ENCODE peak calls at places on chromosome 7, in ten cellular contexts. E is ascending aorta; X is aorta; M is foreskin keratinocyte; L is H9; R is left ventricle myocardium inferior; W is dorsolateral prefrontal cortex; A is effector memory CD4-positive, alpha-beta T cell; Q is Panc1; U is neuronal stem cell. N is an unnamed sample.
A peak's percentile ranks its signal among the peaks of the same experiment; 100 is the strongest.

GRCh38 chr7:149254181-149254858 is 7.7 kb upstream of the ZNF783 start:
- DNase-seq in E (no peak), X (no peak), M (no peak), L (no peak), R (no peak), W (no peak), A (no peak), Q (no peak), U (no peak), N (no peak)

GRCh38 chr7:112290065-112290464 is 83.6 kb downstream of the ZNF277 start:
- DNase-seq in E (no peak), X (no peak), M (peak; percentile 47), L (no peak), R (no peak), W (no peak), A (no peak), Q (no peak), U (no peak), N (no peak)

GRCh38 chr7:132742152-132742551 is 165.9 kb upstream of the PLXNA4 start:
- DNase-seq in E (no peak), X (no peak), M (peak; percentile 4), L (no peak), R (no peak), W (no peak), A (no peak), Q (no peak), U (no peak), N (no peak)

GRCh38 chr7:157828881-157829280 is 492.1 kb downstream of the DNAJB6 start:
- DNase-seq in E (no peak), X (peak; percentile 24), M (no peak), L (no peak), R (no peak), W (no peak), A (no peak), Q (no peak), U (no peak), N (no peak)

GRCh38 chr7:43018446-43018845 is 86.3 kb downstream of the MRPL32 start:
- DNase-seq in E (no peak), X (no peak), M (peak; percentile 92), L (no peak), R (no peak), W (no peak), A (no peak), Q (no peak), U (no peak), N (no peak)

GRCh38 chr7:30656611-30657010 is 25.6 kb downstream of the CRHR2 start:
- DNase-seq in E (no peak), X (no peak), M (no peak), L (no peak), R (no peak), W (no peak), A (no peak), Q (no peak), U (no peak), N (no peak)

GRCh38 chr7:24123061-24123460 is 160.9 kb upstream of the NPY start:
- DNase-seq in E (no peak), X (no peak), M (no peak), L (no peak), R (no peak), W (no peak), A (no peak), Q (no peak), U (no peak), N (no peak)

GRCh38 chr7:130913721-130914588 is 179.9 kb upstream of the KLF14 start:
- DNase-seq in E (no peak), X (no peak), M (no peak), L (no peak), R (no peak), W (no peak), A (no peak), Q (peak; percentile 90), U (no peak), N (no peak)

GRCh38 chr7:20165146-20165510 is 52.1 kb downstream of the MACC1 start:
- DNase-seq in E (no peak), X (no peak), M (no peak), L (no peak), R (no peak), W (no peak), A (no peak), Q (no peak), U (no peak), N (no peak)

GRCh38 chr7:33722383-33723096 is 182.8 kb upstream of the BMPER start:
- DNase-seq in E (no peak), X (peak; percentile 58), M (peak; percentile 77), L (peak; percentile 43), R (no peak), W (no peak), A (no peak), Q (no peak), U (no peak), N (no peak)

GRCh38 chr7:43535810-43536585 is 46.9 kb upstream of the STK17A start:
- DNase-seq in E (no peak), X (no peak), M (peak; percentile 87), L (no peak), R (no peak), W (no peak), A (no peak), Q (no peak), U (no peak), N (no peak)

DNA sequence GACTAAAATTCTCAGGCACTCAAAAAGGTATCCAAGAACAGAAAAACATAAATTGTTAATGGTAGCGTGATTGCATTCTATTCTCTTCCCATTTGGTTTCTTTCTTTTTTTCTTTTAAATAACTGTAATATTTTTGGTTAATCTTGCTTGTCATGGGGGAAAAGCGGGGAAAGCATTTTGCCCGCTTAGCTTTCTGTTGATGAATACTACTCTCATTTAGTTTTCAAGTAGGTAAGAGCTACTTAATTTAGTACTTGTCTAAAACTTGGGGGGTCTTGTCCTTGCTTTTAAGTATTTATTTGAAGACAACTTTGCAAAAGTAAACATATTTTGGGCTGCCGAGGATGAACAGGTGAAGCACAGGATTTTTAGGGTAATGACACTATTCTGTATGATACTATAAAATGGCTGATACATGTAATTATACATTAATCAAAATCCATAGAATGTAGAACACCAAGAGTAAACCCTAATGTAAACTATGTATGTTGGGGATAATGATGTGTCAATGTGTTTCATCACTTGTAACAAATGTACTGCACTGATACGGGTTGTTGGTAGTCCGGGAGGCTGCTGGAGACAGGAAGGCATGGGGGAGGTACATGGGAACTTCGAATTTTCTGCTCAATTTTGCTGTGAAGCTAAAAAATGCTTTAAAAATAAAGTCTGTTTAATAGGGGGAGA is 1.7 kb downstream of the TES start:
- DNase-seq in E (no peak), X (no peak), M (no peak), L (no peak), R (no peak), W (no peak), A (no peak), Q (no peak), U (no peak), N (no peak)
- H3K27ac ChIP-seq in E (peak overlapping the region; percentile 99), X (peak overlapping the region; percentile 78), M (peak overlapping the region; percentile 74), L (no peak overlapping the region), R (peak overlapping the region; percentile 94), W (no peak overlapping the region), A (peak overlapping the region; percentile 87), Q (peak overlapping the region; percentile 90), U (no peak overlapping the region), N (peak overlapping the region; percentile 93)

DNA sequence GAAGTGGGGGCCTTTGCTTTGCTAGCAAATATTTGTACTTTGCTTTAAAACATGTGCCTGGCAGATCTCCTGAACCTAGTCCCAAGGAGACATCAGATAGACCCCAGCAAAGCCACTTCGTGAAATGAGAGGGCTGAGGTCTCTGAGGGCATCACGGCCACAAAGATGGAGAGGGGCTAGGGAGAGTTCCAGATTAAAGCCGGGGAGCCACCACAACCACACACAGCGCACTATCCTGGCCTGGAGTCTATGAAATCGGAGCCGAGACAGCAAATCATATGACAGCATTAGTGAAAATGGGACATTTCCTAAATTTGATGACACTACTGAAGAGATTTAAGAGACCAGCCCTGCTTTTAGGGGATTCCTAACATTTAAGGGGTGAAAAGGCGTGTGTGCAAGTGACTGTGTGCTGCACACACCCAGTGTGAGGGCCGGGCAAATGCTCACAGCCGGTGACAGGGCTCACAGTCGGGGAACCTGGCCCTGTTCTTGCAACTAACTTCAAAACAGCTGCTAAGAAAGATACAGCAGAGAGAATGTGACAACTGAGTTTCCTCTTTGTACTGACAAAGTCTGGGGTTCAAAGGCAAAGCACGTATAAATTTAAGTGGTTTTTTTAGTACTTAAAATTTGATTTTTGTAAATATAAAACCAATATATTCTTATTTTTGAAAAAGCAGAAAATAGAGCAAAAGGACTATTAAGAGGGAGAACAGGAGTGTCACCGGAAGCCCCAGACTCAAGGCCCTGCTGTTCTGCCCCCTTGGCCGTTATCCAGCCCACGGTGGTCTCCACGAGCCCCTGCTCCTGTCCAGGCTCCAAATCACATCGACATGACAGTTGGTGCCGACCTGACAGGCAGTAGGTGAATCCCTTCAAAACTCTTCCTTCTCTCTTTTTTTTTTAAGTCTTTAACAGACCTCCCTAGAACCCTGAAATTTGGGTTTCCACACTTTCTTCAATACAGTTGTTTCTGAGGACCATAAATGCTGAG is 49.5 kb downstream of the VIPR2 start:
- DNase-seq in E (no peak), X (no peak), M (no peak), L (peak; percentile 9), R (no peak), W (no peak), A (no peak), Q (no peak), U (no peak), N (no peak)
- H3K27ac ChIP-seq in E (peak overlapping the region; percentile 98), X (peak overlapping the region; percentile 97), M (no peak overlapping the region), L (no peak overlapping the region), R (peak overlapping the region; percentile 98), W (peak overlapping the region; percentile 40), A (no peak overlapping the region), Q (no peak overlapping the region), U (no peak overlapping the region), N (no peak overlapping the region)

GRCh38 chr7:151346180-151346769 is 4.7 kb downstream of the NUB1 start:
- DNase-seq in E (no peak), X (no peak), M (no peak), L (no peak), R (no peak), W (no peak), A (no peak), Q (no peak), U (no peak), N (no peak)

GRCh38 chr7:151347200-151347599 is 5.6 kb downstream of the NUB1 start:
- DNase-seq in E (no peak), X (no peak), M (no peak), L (no peak), R (no peak), W (no peak), A (no peak), Q (no peak), U (no peak), N (no peak)

GRCh38 chr7:151351027-151351426 is 9.4 kb downstream of the NUB1 start:
- DNase-seq in E (no peak), X (no peak), M (no peak), L (peak; percentile 54), R (no peak), W (no peak), A (no peak), Q (no peak), U (no peak), N (no peak)

GRCh38 chr7:151349507-151349853 is 7.9 kb downstream of the NUB1 start:
- DNase-seq in E (no peak), X (no peak), M (no peak), L (no peak), R (no peak), W (no peak), A (no peak), Q (no peak), U (no peak), N (no peak)

GRCh38 chr7:151348970-151349369 is 7.4 kb downstream of the NUB1 start:
- DNase-seq in E (no peak), X (no peak), M (no peak), L (no peak), R (no peak), W (no peak), A (no peak), Q (no peak), U (no peak), N (no peak)
- H3K27ac ChIP-seq in E (no peak overlapping the region), X (no peak overlapping the region), M (no peak overlapping the region), L (no peak overlapping the region), R (peak overlapping the region; percentile 80), W (peak overlapping the region; percentile 71), A (peak overlapping the region; percentile 86), Q (peak overlapping the region; percentile 60), U (no peak overlapping the region), N (peak overlapping the region; percentile 89)

GRCh38 chr7:38369816-38370493 is 96.5 kb upstream of the TARP start:
- DNase-seq in E (peak; percentile 69), X (peak; percentile 95), M (peak; percentile 20), L (peak; percentile 96), R (peak; percentile 84), W (peak; percentile 91), A (peak; percentile 73), Q (peak; percentile 74), U (peak; percentile 83), N (peak; percentile 47)
- H3K27ac ChIP-seq in E (no peak overlapping the region), X (no peak overlapping the region), M (no peak overlapping the region), L (no peak overlapping the region), R (peak overlapping the region; percentile 40), W (no peak overlapping the region), A (no peak overlapping the region), Q (no peak overlapping the region), U (no peak overlapping the region), N (peak overlapping the region; percentile 64)